ENCODE peak calls at places on chromosomes 7 and 10, in seven cellular contexts. G is endothelial cell of umbilical vein, X is mammary epithelial cell, D is lower leg skin, F is cardiac muscle cell, H is brain microvascular endothelial cell, B is stomach. C is an unnamed sample.
A peak's percentile ranks its signal among the peaks of the same experiment; 100 is the strongest.

GRCh38 chr10:80356563-80356999 is at the start of the genes DYDC1 and DYDC2:
- DNase-seq in X (peak; percentile 45), D (no peak), B (peak; percentile 55), F (peak; percentile 90), H (no peak), G (no peak), C (peak; percentile 35)

GRCh38 chr7:151236406-151236805 is 4.1 kb downstream of the CHPF2 start:
- DNase-seq in H (no peak), B (no peak), F (no peak), D (no peak), G (no peak), X (no peak), C (no peak)

GRCh38 chr7:42315631-42316030 is 78.6 kb upstream of the GLI3 start:
- DNase-seq in G (no peak), F (no peak), X (peak; percentile 17), B (no peak), H (peak; percentile 86), D (no peak), C (no peak)

GRCh38 chr10:74379474-74379873 is 228.5 kb downstream of the ADK start:
- DNase-seq in D (no peak), F (no peak), G (no peak), X (no peak), B (no peak), H (no peak), C (no peak)

GRCh38 chr7:148650232-148650858 is 48.4 kb upstream of the CUL1 start:
- DNase-seq in H (no peak), D (no peak), G (no peak), X (peak; percentile 49), B (no peak), F (peak; percentile 12), C (no peak)

GRCh38 chr10:42864575-42864974 is 82.0 kb downstream of the BMS1 start:
- DNase-seq in B (no peak), F (no peak), D (no peak), X (peak; percentile 18), H (peak; percentile 10), G (no peak), C (no peak)

GRCh38 chr10:53315709-53316108 is 543.1 kb upstream of the MBL2 start:
- DNase-seq in D (no peak), B (no peak), H (peak; percentile 39), X (peak; percentile 9), F (no peak), G (peak; percentile 57), C (no peak)

GRCh38 chr10:122298598-122299301 is 27.7 kb downstream of the BTBD16 start:
- DNase-seq in F (peak; percentile 82), B (peak; percentile 72), D (peak; percentile 62), H (peak; percentile 67), X (peak; percentile 60), G (peak; percentile 85), C (peak; percentile 75)

GRCh38 chr7:116669769-116670168 is 2.2 kb upstream of the MET start:
- DNase-seq in D (no peak), F (no peak), B (no peak), H (no peak), G (no peak), X (no peak), C (no peak)

GRCh38 chr10:27360581-27361172 is 120.1 kb upstream of the ACBD5 start:
- DNase-seq in B (peak; percentile 84), F (peak; percentile 82), D (peak; percentile 62), H (peak; percentile 75), X (peak; percentile 54), G (peak; percentile 75), C (peak; percentile 89)

GRCh38 chr10:27356738-27357137 is 116.1 kb upstream of the ACBD5 start:
- DNase-seq in B (no peak), X (no peak), H (no peak), D (no peak), F (no peak), G (no peak), C (no peak)

GRCh38 chr10:27359792-27360320 is 119.3 kb upstream of the ACBD5 start:
- DNase-seq in B (no peak), D (no peak), G (no peak), H (no peak), F (no peak), X (no peak), C (no peak)

DNA sequence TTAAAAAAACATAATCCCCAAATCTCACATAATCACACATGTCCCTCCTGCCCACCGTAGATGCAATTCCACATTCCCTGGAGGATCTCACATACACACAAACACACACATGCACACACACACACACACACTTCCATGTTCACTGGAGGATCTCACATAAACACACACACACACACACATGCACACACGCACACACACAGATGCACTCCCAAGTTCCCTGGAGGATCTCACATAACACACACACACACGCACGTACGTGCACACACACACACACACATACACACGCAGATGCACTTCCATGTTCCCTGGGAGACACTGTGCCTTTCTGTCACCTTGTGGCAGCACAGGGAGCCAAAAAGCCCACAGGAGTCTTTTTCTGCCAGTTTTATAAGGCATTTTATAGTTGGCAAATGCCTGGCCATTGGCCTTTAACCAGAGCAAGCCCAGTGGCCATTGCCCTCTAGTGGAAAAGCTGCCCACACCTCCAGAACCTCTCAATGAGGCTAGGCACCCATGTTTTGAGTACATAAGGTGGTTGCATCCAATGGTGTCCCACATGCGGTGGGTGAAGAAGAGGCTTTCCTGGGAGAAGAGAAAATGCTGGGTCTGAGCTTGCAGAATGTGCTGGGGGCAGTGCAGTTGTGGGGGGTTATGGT is 115.4 kb upstream of the ACBD5 start:
- DNase-seq in G (no peak), F (no peak), D (no peak), X (no peak), B (no peak), H (no peak), C (no peak)
- TF ChIP-seq CTCF in G (no peak), F (no peak), D (no peak), X (no peak), B (no peak), H (peak; percentile 12), C (no peak)

GRCh38 chr7:39621784-39622411 is 1.5 kb upstream of the RALA start:
- DNase-seq in H (no peak), F (no peak), X (peak; percentile 35), D (no peak), G (no peak), B (no peak), C (peak; percentile 51)
- H3K4me3 ChIP-seq in H (no peak overlapping the region), F (no peak overlapping the region), X (peak overlapping the region; percentile 7), D (no peak overlapping the region), G (no peak overlapping the region), B (no peak overlapping the region), C (peak overlapping the region; percentile 67)

DNA sequence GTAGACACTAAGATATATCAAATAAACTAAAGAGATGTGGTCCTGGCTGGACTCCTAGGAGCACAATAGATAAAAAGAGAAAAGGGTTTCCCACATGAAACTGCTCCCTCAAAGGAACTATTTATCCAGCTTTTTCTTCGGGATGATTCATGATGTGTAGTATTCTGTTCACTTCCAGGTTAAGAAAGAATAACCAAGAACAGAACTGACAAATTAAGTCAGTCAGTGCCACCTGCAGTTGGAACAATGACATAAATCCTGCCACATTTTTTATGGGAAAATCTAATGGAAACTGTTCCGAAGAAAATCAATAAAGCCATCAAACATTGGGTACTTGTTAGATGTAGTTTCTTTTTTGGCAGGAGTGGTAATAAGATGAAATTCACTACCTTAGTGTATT is 87.1 kb downstream of the POLR1F start:
- DNase-seq in X (peak; percentile 58), G (no peak), D (no peak), F (no peak), B (no peak), H (peak; percentile 27), C (no peak)
- TF ChIP-seq CTCF in X (peak; percentile 23), G (no peak), D (no peak), F (no peak), B (no peak), H (peak; percentile 35), C (no peak)

DNA sequence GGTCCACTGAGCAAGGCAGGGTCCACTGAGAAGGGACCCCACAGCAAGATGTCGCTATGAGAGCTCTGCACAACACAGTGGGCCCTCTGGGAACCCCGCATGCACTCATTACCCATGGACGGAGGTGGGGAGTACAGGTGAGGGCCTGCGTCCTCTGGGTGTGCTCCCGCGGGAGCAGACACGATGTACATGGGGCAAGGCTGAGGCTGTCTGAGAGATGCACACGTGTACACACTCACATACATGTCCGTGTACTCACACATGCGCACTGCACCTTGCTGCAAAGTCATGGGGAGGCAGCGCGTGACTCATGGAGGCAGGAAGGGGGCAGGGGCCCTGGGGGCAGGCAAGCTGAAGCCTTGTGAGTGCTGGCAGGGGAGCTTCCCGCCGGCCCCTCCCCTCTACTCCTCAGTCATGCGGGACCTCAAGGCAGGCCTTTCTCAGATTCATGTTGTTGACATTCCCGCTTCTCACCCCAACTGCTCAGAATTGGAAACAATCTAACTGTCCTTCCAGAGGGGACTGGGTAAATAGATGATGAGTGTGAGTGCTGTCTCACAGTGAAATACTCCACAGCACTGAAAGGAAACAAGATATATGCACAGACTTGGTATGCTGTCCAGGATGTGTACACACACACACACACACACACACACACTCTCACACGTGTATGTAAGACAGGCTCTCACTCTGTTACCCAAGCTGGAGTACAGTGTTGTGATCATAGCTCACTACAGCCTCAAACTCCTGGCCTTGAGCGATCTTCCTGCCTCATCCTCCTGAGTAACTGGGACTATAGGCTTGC is 40.0 kb downstream of the GOLGA7B start:
- DNase-seq in B (no peak), F (no peak), G (peak; percentile 71), D (peak; percentile 53), H (peak; percentile 67), X (peak; percentile 87), C (no peak)
- H3K4me3 ChIP-seq in B (no peak overlapping the region), F (no peak overlapping the region), G (no peak overlapping the region), D (no peak overlapping the region), H (no peak overlapping the region), X (no peak overlapping the region), C (no peak overlapping the region)

GRCh38 chr10:239109-239508 is 103.9 kb downstream of the ZMYND11 start:
- DNase-seq in F (no peak), H (peak; percentile 34), G (no peak), B (no peak), D (no peak), X (peak; percentile 75), C (no peak)
- TF ChIP-seq CTCF in F (no peak), H (peak; percentile 15), G (no peak), B (no peak), D (no peak), X (no peak), C (no peak)